ENCODE peak calls at places on chromosome 21, in ten cellular contexts. J, V, N, F, Q, W, S, D, Z and O are unnamed samples.

GRCh38 chr21:42319368-42319767 is 4.2 kb upstream of the TFF3 start:
- DNase-seq in J (no peak), V (no peak), N (no peak), F (no peak), Q (peak), W (no peak), S (no peak), D (no peak), Z (peak), O (no peak)

GRCh38 chr21:28298251-28298672 is 694.4 kb downstream of the LTN1 start:
- DNase-seq in J (no peak), V (no peak), N (no peak), F (no peak), Q (no peak), W (no peak), S (no peak), D (no peak), Z (no peak), O (peak)

GRCh38 chr21:43654806-43655489 is 4.3 kb downstream of the HSF2BP start:
- DNase-seq in J (no peak), V (no peak), N (no peak), F (no peak), Q (no peak), W (no peak), S (peak), D (no peak), Z (no peak), O (peak)

GRCh38 chr21:37916795-37917142 is 512 bp upstream of the KCNJ6 start:
- DNase-seq in J (no peak), V (no peak), N (no peak), F (no peak), Q (peak), W (no peak), S (peak), D (no peak), Z (no peak), O (peak)

GRCh38 chr21:36479415-36480402 is at the start of gene CLDN14:
- DNase-seq in J (no peak), V (no peak), N (no peak), F (no peak), Q (no peak), W (no peak), S (no peak), D (no peak), Z (no peak), O (peak)

GRCh38 chr21:36729301-36729970 is 30.5 kb downstream of the SIM2 start:
- DNase-seq in J (no peak), V (no peak), N (no peak), F (no peak), Q (peak), W (no peak), S (no peak), D (no peak), Z (no peak), O (no peak)

GRCh38 chr21:39911286-39911685 is 44.0 kb downstream of the PCP4 start:
- DNase-seq in J (no peak), V (no peak), N (no peak), F (no peak), Q (peak), W (no peak), S (no peak), D (no peak), Z (no peak), O (no peak)

GRCh38 chr21:36504067-36505058 is 24.4 kb upstream of the CLDN14 start:
- DNase-seq in J (no peak), V (peak), N (no peak), F (peak), Q (peak), W (no peak), S (peak), D (no peak), Z (no peak), O (peak)

GRCh38 chr21:42081138-42081537 is 10.0 kb downstream of the UMODL1 start:
- DNase-seq in J (no peak), V (no peak), N (no peak), F (no peak), Q (no peak), W (no peak), S (no peak), D (no peak), Z (no peak), O (peak)

GRCh38 chr21:38297193-38297592 is 40.4 kb downstream of the KCNJ15 start:
- DNase-seq in J (no peak), V (no peak), N (no peak), F (no peak), Q (no peak), W (no peak), S (peak), D (peak), Z (no peak), O (peak)

GRCh38 chr21:37863842-37864241 is 52.4 kb downstream of the KCNJ6 start:
- DNase-seq in J (no peak), V (no peak), N (peak), F (no peak), Q (no peak), W (no peak), S (peak), D (no peak), Z (no peak), O (peak)

GRCh38 chr21:34818663-34819158 is 149.9 kb downstream of the CLIC6 start:
- DNase-seq in J (no peak), V (no peak), N (no peak), F (no peak), Q (no peak), W (no peak), S (no peak), D (no peak), Z (no peak), O (no peak)

GRCh38 chr21:16072692-16073091 is 342.9 kb downstream of the USP25 start:
- DNase-seq in J (peak), V (no peak), N (no peak), F (no peak), Q (no peak), W (no peak), S (peak), D (peak), Z (no peak), O (peak)